ENCODE peak calls at places on chromosomes 7 and 10, in ten cellular contexts. X, A, G, O, F, D, T, Y, R and Z are unnamed samples.

GRCh38 chr7:79272938-79273337 is 180.5 kb downstream of the MAGI2 start:
- DNase-seq in X (no peak), A (no peak), G (no peak), O (no peak), F (no peak), D (no peak), T (no peak), Y (no peak), R (peak; percentile 82), Z (no peak)

GRCh38 chr7:148230341-148230740 is 360.2 kb upstream of the C7orf33 start:
- DNase-seq in X (no peak), A (no peak), G (no peak), O (no peak), F (no peak), D (no peak), T (no peak), Y (no peak), R (no peak), Z (no peak)

GRCh38 chr7:64223366-64223765 is 4.9 kb upstream of the ZNF679 start:
- DNase-seq in X (no peak), A (no peak), G (no peak), O (no peak), F (no peak), D (no peak), T (no peak), Y (no peak), R (no peak), Z (no peak)

GRCh38 chr10:27746364-27747095 is 911 bp upstream of the MKX start:
- DNase-seq in X (no peak), A (no peak), G (peak; percentile 1), O (peak; percentile 65), F (no peak), D (no peak), T (no peak), Y (no peak), R (no peak), Z (no peak)

GRCh38 chr10:3081383-3081981 is 14.1 kb downstream of the PFKP start:
- DNase-seq in X (no peak), A (no peak), G (no peak), O (no peak), F (no peak), D (no peak), T (peak; percentile 51), Y (no peak), R (no peak), Z (no peak)

GRCh38 chr7:519429-519973 is at the start of gene PDGFA:
- DNase-seq in X (peak; percentile 57), A (no peak), G (peak; percentile 68), O (peak; percentile 97), F (peak; percentile 69), D (no peak), T (peak; percentile 51), Y (no peak), R (peak; percentile 73), Z (peak; percentile 43)

GRCh38 chr7:103445228-103446020 is 583 bp downstream of the SLC26A5 start:
- DNase-seq in X (no peak), A (no peak), G (no peak), O (peak; percentile 84), F (no peak), D (peak; percentile 2), T (no peak), Y (no peak), R (peak; percentile 6), Z (no peak)

GRCh38 chr7:5423844-5424688 is 432 bp upstream of the TNRC18 start:
- DNase-seq in X (peak; percentile 99), A (peak; percentile 97), G (peak; percentile 99), O (peak; percentile 99), F (peak; percentile 91), D (peak; percentile 88), T (peak; percentile 97), Y (peak; percentile 98), R (peak; percentile 100), Z (peak; percentile 91)

GRCh38 chr7:149385195-149385955 is 75.5 kb downstream of the ZNF777 start:
- DNase-seq in X (no peak), A (no peak), G (no peak), O (no peak), F (no peak), D (no peak), T (no peak), Y (no peak), R (no peak), Z (no peak)

GRCh38 chr10:79239275-79239779 is 107.9 kb upstream of the PPIF start:
- DNase-seq in X (no peak), A (peak; percentile 73), G (peak; percentile 74), O (peak; percentile 98), F (no peak), D (peak; percentile 41), T (peak; percentile 90), Y (no peak), R (no peak), Z (peak; percentile 81)

GRCh38 chr7:155221547-155221946 is 76.1 kb upstream of the INSIG1 start:
- DNase-seq in X (no peak), A (no peak), G (no peak), O (peak; percentile 56), F (no peak), D (no peak), T (no peak), Y (no peak), R (no peak), Z (no peak)

GRCh38 chr10:14953452-14954000 is 370 bp downstream of the DCLRE1C start:
- DNase-seq in X (peak; percentile 68), A (peak; percentile 42), G (peak; percentile 51), O (peak; percentile 91), F (peak; percentile 41), D (no peak), T (peak; percentile 12), Y (peak; percentile 16), R (peak; percentile 66), Z (peak; percentile 40)

GRCh38 chr10:43221419-43222293 is 45.2 kb downstream of the RASGEF1A start:
- DNase-seq in X (no peak), A (no peak), G (no peak), O (peak; percentile 4), F (no peak), D (no peak), T (peak; percentile 17), Y (no peak), R (no peak), Z (no peak)

GRCh38 chr7:41313171-41313570 is 389.7 kb downstream of the INHBA start:
- DNase-seq in X (no peak), A (no peak), G (peak; percentile 15), O (no peak), F (no peak), D (no peak), T (no peak), Y (no peak), R (no peak), Z (no peak)

GRCh38 chr7:94003446-94004023 is 620 bp downstream of the BET1 start:
- DNase-seq in X (peak; percentile 29), A (no peak), G (peak; percentile 19), O (peak; percentile 61), F (peak; percentile 25), D (no peak), T (peak; percentile 26), Y (no peak), R (peak; percentile 25), Z (no peak)

GRCh38 chr7:158431055-158431940 is 156.3 kb downstream of the PTPRN2 start:
- DNase-seq in X (no peak), A (no peak), G (no peak), O (peak; percentile 31), F (no peak), D (no peak), T (no peak), Y (no peak), R (no peak), Z (no peak)

GRCh38 chr10:24826022-24826421 is 102.3 kb upstream of the ARHGAP21 start:
- DNase-seq in X (peak; percentile 84), A (no peak), G (peak; percentile 84), O (no peak), F (no peak), D (no peak), T (peak; percentile 48), Y (peak; percentile 66), R (peak; percentile 86), Z (no peak)

GRCh38 chr10:17617031-17617911 is at the start of gene HACD1:
- DNase-seq in X (peak; percentile 57), A (no peak), G (peak; percentile 87), O (peak; percentile 92), F (peak; percentile 81), D (peak; percentile 62), T (peak; percentile 54), Y (no peak), R (peak; percentile 65), Z (peak; percentile 57)
- TF ChIP-seq CTCF in X (peak; percentile 29), A (no peak), G (peak; percentile 29), O (no peak), F (no peak), D (peak; percentile 36), T (peak; percentile 24), Y (no peak), R (peak; percentile 23), Z (peak; percentile 52)

GRCh38 chr7:76377186-76377918 is 18.6 kb upstream of the YWHAG start:
- DNase-seq in X (peak; percentile 60), A (no peak), G (no peak), O (peak; percentile 69), F (no peak), D (no peak), T (no peak), Y (no peak), R (no peak), Z (no peak)

GRCh38 chr7:76383089-76383944 is 24.5 kb upstream of the YWHAG start:
- DNase-seq in X (no peak), A (no peak), G (peak; percentile 56), O (peak; percentile 83), F (no peak), D (no peak), T (no peak), Y (no peak), R (peak; percentile 31), Z (no peak)

GRCh38 chr7:76386691-76387260 is 22.7 kb downstream of the SSC4D start:
- DNase-seq in X (peak; percentile 61), A (no peak), G (no peak), O (peak; percentile 91), F (no peak), D (no peak), T (no peak), Y (no peak), R (no peak), Z (no peak)

GRCh38 chr7:76380623-76380966 is 21.8 kb upstream of the YWHAG start:
- DNase-seq in X (peak; percentile 43), A (no peak), G (no peak), O (no peak), F (no peak), D (no peak), T (no peak), Y (no peak), R (peak; percentile 44), Z (peak; percentile 10)

GRCh38 chr7:76381814-76382213 is 23.0 kb upstream of the YWHAG start:
- DNase-seq in X (no peak), A (no peak), G (no peak), O (no peak), F (no peak), D (no peak), T (no peak), Y (no peak), R (no peak), Z (no peak)
- TF ChIP-seq CTCF in X (peak; percentile 22), A (no peak), G (peak; percentile 22), O (peak; percentile 6), F (no peak), D (peak; percentile 35), T (no peak), Y (no peak), R (no peak), Z (no peak)

GRCh38 chr7:32200593-32200992 is 130.4 kb upstream of the PDE1C start:
- DNase-seq in X (no peak), A (no peak), G (no peak), O (no peak), F (no peak), D (no peak), T (no peak), Y (no peak), R (no peak), Z (no peak)
- TF ChIP-seq CTCF in X (no peak), A (no peak), G (no peak), O (no peak), F (no peak), D (no peak), T (no peak), Y (no peak), R (no peak), Z (no peak)

GRCh38 chr7:114426824-114427223 is 12.2 kb downstream of the FOXP2 start:
- DNase-seq in X (peak; percentile 29), A (no peak), G (peak; percentile 33), O (no peak), F (no peak), D (no peak), T (peak; percentile 37), Y (no peak), R (peak; percentile 60), Z (no peak)
- TF ChIP-seq CTCF in X (peak; percentile 57), A (no peak), G (peak; percentile 45), O (peak; percentile 42), F (no peak), D (peak; percentile 64), T (peak; percentile 53), Y (peak; percentile 20), R (peak; percentile 48), Z (peak; percentile 21)